ENCODE peak calls at places on chromosomes 7 and 10, in four cellular contexts. W is thoracic aorta, Y is right lobe of liver, F is fibroblast of lung. A is an unnamed sample.
A peak's percentile ranks its signal among the peaks of the same experiment; 100 is the strongest.

GRCh38 chr7:53426145-53426750 is 390.8 kb downstream of the POM121L12 start:
- DNase-seq in Y (no peak), W (no peak), F (no peak), A (no peak)

GRCh38 chr7:145169908-145170307 is 334.1 kb upstream of the TPK1 start:
- DNase-seq in W (no peak), F (no peak), Y (no peak), A (no peak)

GRCh38 chr7:41003031-41003925 is 699.6 kb downstream of the INHBA start:
- DNase-seq in W (no peak), F (peak; percentile 53), Y (no peak), A (peak; percentile 68)

GRCh38 chr7:134691820-134692705 is 45.4 kb downstream of the BPGM start:
- DNase-seq in Y (no peak), W (no peak), F (peak; percentile 91), A (no peak)

GRCh38 chr7:143960813-143961610 is 6.4 kb downstream of the OR2F1 start:
- DNase-seq in Y (no peak), W (no peak), F (no peak), A (no peak)

GRCh38 chr7:157555308-157555707 is 218.5 kb downstream of the DNAJB6 start:
- DNase-seq in Y (no peak), F (peak; percentile 81), W (no peak), A (peak; percentile 40)

GRCh38 chr10:120420421-120420820 is 36.6 kb upstream of the PLPP4 start:
- DNase-seq in Y (no peak), F (peak; percentile 51), W (no peak), A (no peak)

GRCh38 chr10:72334196-72334831 is 20.4 kb downstream of the DNAJB12 start:
- DNase-seq in W (no peak), F (peak; percentile 81), Y (no peak), A (no peak)

GRCh38 chr7:49294611-49295010 is 370.3 kb downstream of the CDC14C start:
- DNase-seq in Y (no peak), W (no peak), F (peak; percentile 69), A (no peak)

GRCh38 chr7:112880786-112881418 is 90.7 kb upstream of the TMEM168 start:
- DNase-seq in F (no peak), Y (no peak), W (no peak), A (no peak)

GRCh38 chr7:36283171-36283570 is 106.5 kb upstream of the ANLN start:
- DNase-seq in W (no peak), Y (no peak), F (no peak), A (no peak)

GRCh38 chr7:150409300-150410030 is 30.3 kb downstream of the ZNF775 start:
- DNase-seq in Y (no peak), W (no peak), F (no peak), A (no peak)

GRCh38 chr7:74197449-74198108 is 12.2 kb upstream of the LAT2 start:
- DNase-seq in W (no peak), F (no peak), Y (no peak), A (peak; percentile 21)
- H3K27ac ChIP-seq in W (no peak overlapping the region), F (no peak overlapping the region), Y (no peak overlapping the region), A (no peak overlapping the region)

GRCh38 chr10:125238682-125239081 is 78.3 kb upstream of the CTBP2 start:
- DNase-seq in Y (no peak), W (no peak), F (no peak), A (no peak)
- H3K4me3 ChIP-seq in Y (no peak overlapping the region), W (no peak overlapping the region), F (no peak overlapping the region), A (no peak overlapping the region)

DNA sequence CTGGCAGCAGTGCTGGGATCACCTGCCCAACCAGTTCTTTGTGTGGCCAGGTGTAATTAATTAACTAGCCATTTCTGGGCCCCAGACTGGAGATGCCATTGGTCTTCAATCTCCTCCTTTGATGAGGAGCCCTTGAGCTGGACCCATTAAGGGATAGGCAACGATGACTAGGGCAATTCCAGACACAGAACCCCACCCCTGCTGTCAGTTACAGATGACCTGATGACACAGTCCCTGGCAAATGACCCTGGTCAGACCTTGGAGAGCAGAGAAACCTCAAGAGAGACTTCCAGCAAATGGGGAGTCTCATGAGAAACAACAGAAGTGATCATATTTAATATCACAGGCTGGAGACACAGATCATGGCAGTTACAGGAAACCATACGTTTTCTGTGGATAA is 101.8 kb upstream of the TCF7L2 start:
- DNase-seq in W (no peak), F (no peak), Y (no peak), A (no peak)
- TF ChIP-seq CTCF in W (no peak), F (no peak), Y (no peak), A (no peak)

GRCh38 chr10:62018141-62018911 is 116.8 kb downstream of the ARID5B start:
- DNase-seq in F (no peak), Y (no peak), W (no peak), A (no peak)

GRCh38 chr10:62021116-62021515 is 119.6 kb downstream of the ARID5B start:
- DNase-seq in W (no peak), F (no peak), Y (no peak), A (no peak)

GRCh38 chr10:62019013-62019684 is 117.7 kb downstream of the ARID5B start:
- DNase-seq in F (peak; percentile 90), W (no peak), Y (no peak), A (no peak)

GRCh38 chr10:62020362-62020730 is 118.8 kb downstream of the ARID5B start:
- DNase-seq in Y (no peak), W (no peak), F (no peak), A (no peak)

GRCh38 chr10:62019685-62020361 is 118.3 kb downstream of the ARID5B start:
- DNase-seq in Y (no peak), W (no peak), F (peak; percentile 69), A (no peak)
- H3K27ac ChIP-seq in Y (no peak overlapping the region), W (peak overlapping the region; percentile 96), F (no peak overlapping the region), A (peak overlapping the region; percentile 33)

GRCh38 chr7:45712057-45712689 is 138.0 kb downstream of the ADCY1 start:
- DNase-seq in W (no peak), F (no peak), Y (no peak), A (peak; percentile 39)
- H3K4me3 ChIP-seq in W (no peak overlapping the region), F (no peak overlapping the region), Y (no peak overlapping the region), A (no peak overlapping the region)

DNA sequence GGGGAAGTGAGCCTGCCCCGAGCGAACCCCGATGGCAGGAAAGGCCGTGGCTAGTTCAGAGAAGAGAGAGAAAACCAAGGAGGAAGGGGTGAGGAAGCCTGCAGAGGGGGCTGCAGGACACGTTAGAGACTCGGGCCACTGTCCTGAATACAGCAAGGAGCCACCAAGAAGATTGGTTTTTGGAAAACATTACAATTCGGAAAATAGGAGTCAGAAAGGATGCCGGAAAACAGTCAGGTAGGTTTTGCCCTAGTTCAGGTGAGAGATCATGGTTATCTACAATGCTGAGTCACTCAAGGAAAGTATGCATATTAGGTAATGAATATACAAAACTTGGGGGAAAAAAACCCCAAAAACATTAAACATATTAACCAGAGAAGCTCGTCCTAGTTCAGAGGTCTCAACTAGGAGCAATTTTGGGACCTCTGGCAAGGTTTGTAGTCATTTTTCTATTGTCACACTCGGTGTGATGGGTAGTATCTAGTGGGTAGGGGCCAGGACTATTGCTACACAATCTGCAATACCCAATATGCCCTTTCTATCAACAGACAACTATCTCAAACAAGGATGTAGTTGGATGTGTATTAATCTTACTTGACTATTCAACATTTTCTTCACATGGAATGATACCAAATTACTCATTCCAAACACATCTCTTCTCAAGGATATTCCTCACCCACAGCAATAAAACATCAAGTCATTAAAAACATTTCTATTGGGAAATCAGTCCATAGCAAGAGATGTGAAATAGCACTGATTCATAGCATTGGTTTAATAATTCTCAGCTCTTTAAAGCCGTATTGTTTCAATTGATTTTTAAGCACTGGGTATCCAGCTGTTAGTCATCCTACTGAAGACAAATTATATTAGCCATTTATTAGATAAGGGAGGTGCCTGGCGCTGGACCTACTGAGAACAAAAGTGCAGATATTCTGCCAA is 74.4 kb upstream of the RSU1 start:
- DNase-seq in Y (no peak), W (no peak), F (peak; percentile 82), A (peak; percentile 75)
- TF ChIP-seq CTCF in Y (peak; percentile 33), W (no peak), F (peak; percentile 48), A (peak; percentile 69)

DNA sequence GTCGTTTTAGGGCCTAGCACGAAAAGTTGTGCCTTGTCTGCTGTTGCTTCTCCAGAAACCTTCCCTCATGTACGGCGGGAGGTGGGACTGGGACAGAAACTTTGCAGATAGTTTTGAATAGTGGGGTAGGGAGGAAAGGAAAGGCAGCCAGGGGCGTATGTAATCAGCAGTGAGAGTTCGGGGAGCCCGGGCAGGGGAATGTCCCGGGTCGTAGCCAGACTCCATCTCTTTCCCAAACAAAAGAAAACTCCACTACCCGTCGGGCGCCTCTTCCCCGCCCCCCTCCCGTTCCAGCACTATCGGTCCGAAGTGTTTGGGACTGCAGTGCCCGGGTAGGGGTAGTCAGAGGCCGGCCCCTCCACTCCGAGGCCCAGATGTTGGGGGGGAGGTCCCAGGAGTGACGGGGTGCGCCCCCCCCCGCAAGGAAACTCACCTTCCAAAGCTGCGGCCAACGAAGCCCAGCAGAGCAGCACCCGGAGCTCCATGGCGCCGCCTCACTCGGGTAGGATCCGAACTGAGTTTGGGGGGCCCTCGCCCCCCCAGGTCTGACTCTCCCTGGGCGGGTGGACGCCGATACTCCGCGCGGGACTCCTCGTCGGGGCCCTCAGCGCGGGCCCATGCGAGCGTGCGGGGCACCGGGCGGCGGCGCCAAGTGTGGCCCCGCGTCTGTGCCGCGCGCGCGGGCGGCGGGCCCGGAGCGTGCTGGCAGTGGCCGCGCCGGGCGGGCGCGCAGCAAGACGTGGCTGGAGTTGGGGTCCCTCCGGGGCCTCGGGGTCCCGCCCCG is 585 bp downstream of the EPHB4 start:
- DNase-seq in F (peak; percentile 9), W (no peak), Y (peak; percentile 63), A (no peak)
- H3K27ac ChIP-seq in F (no peak overlapping the region), W (no peak overlapping the region), Y (peak overlapping the region; percentile 63), A (peak overlapping the region; percentile 78)

GRCh38 chr7:130433336-130433735 is 7.5 kb downstream of the CEP41 start:
- DNase-seq in F (no peak), W (no peak), Y (no peak), A (no peak)

GRCh38 chr7:130429019-130429418 is 11.8 kb downstream of the CEP41 start:
- DNase-seq in F (no peak), Y (no peak), W (no peak), A (no peak)

GRCh38 chr7:130432886-130433285 is 7.9 kb downstream of the CEP41 start:
- DNase-seq in W (no peak), Y (no peak), F (peak; percentile 72), A (no peak)

GRCh38 chr7:130435455-130435854 is 5.4 kb downstream of the CEP41 start:
- DNase-seq in W (no peak), F (no peak), Y (no peak), A (no peak)

GRCh38 chr7:130430841-130431713 is 9.7 kb downstream of the CEP41 start:
- DNase-seq in Y (no peak), W (no peak), F (peak; percentile 86), A (no peak)
- H3K4me3 ChIP-seq in Y (no peak overlapping the region), W (peak overlapping the region; percentile 46), F (peak overlapping the region; percentile 59), A (peak overlapping the region; percentile 4)

GRCh38 chr10:133303206-133303605 is 5.5 kb downstream of the TUBGCP2 start:
- DNase-seq in W (no peak), Y (no peak), F (no peak), A (no peak)
- TF ChIP-seq CTCF in W (no peak), Y (no peak), F (no peak), A (no peak)

DNA sequence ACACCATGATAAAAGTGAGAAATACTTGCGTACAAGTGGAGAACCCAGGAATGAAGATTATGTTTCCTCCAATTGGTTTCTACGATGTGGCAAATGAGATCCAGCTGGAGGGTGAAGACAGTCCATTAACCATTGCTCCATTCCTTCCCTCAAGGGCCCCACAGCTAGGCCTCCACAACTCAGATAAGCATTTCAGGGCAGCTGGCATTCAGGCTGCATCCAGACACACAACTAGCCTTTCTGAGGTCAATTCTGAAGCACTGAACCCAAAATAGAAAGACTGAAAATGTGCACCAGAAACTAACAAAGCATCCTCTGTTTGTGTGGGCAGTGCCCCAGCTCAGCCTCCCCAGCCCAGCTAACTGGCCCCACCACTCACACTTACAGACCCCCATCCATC is 94.8 kb downstream of the GSAP start:
- DNase-seq in W (no peak), F (no peak), Y (no peak), A (no peak)
- H3K27ac ChIP-seq in W (no peak overlapping the region), F (no peak overlapping the region), Y (no peak overlapping the region), A (no peak overlapping the region)

A was measured in upper lobe of right lung.